ENCODE peak calls at places on chromosomes 11 and 22, in seven cellular contexts. One of them, this sample, is unnamed.

GRCh38 chr11:2445948-2446551 is 1.2 kb downstream of the KCNQ1 start:
- DNase-seq in tibial nerve: no peak
- DNase-seq in A549: no peak
- DNase-seq in SK-N-SH: peak; percentile 54
- DNase-seq in ovary: peak; percentile 13
- DNase-seq in sigmoid colon: no peak
- DNase-seq in stomach: peak; percentile 87
- DNase-seq in this sample: peak; percentile 58

GRCh38 chr22:35043251-35043931 is 22.6 kb upstream of the ISX start:
- DNase-seq in sigmoid colon: no peak
- DNase-seq in A549: no peak
- DNase-seq in stomach: no peak
- DNase-seq in SK-N-SH: no peak
- DNase-seq in ovary: no peak
- DNase-seq in tibial nerve: no peak
- DNase-seq in this sample: peak; percentile 57

GRCh38 chr22:21677606-21678443 is 12.0 kb downstream of the PPIL2 start:
- DNase-seq in stomach: no peak
- DNase-seq in sigmoid colon: no peak
- DNase-seq in ovary: no peak
- DNase-seq in SK-N-SH: no peak
- DNase-seq in tibial nerve: no peak
- DNase-seq in A549: no peak
- DNase-seq in this sample: no peak

GRCh38 chr22:25148149-25148691 is 51.4 kb upstream of the CRYBB3 start:
- DNase-seq in SK-N-SH: no peak
- DNase-seq in ovary: no peak
- DNase-seq in stomach: peak; percentile 66
- DNase-seq in A549: no peak
- DNase-seq in sigmoid colon: peak; percentile 80
- DNase-seq in tibial nerve: no peak
- DNase-seq in this sample: peak; percentile 81

GRCh38 chr11:8640305-8640932 is 42.0 kb downstream of the TRIM66 start:
- DNase-seq in SK-N-SH: no peak
- DNase-seq in stomach: no peak
- DNase-seq in A549: no peak
- DNase-seq in tibial nerve: no peak
- DNase-seq in sigmoid colon: no peak
- DNase-seq in ovary: no peak
- DNase-seq in this sample: no peak

GRCh38 chr11:133821776-133822175 is 23.5 kb downstream of the SPATA19 start:
- DNase-seq in ovary: no peak
- DNase-seq in stomach: peak; percentile 65
- DNase-seq in sigmoid colon: no peak
- DNase-seq in SK-N-SH: peak; percentile 66
- DNase-seq in tibial nerve: no peak
- DNase-seq in A549: peak; percentile 47
- DNase-seq in this sample: peak; percentile 20

GRCh38 chr11:123454060-123454651 is 24.1 kb downstream of the GRAMD1B start:
- DNase-seq in ovary: no peak
- DNase-seq in A549: peak; percentile 97
- DNase-seq in sigmoid colon: no peak
- DNase-seq in stomach: no peak
- DNase-seq in SK-N-SH: no peak
- DNase-seq in tibial nerve: no peak
- DNase-seq in this sample: peak; percentile 24

GRCh38 chr22:32606181-32606580 is 131.6 kb downstream of the FBXO7 start:
- DNase-seq in stomach: no peak
- DNase-seq in ovary: no peak
- DNase-seq in sigmoid colon: no peak
- DNase-seq in tibial nerve: no peak
- DNase-seq in SK-N-SH: no peak
- DNase-seq in A549: no peak
- DNase-seq in this sample: no peak

GRCh38 chr11:2530855-2531200 is 86.0 kb downstream of the KCNQ1 start:
- DNase-seq in stomach: no peak
- DNase-seq in sigmoid colon: peak; percentile 63
- DNase-seq in tibial nerve: no peak
- DNase-seq in SK-N-SH: no peak
- DNase-seq in ovary: peak; percentile 15
- DNase-seq in A549: no peak
- DNase-seq in this sample: peak; percentile 4

GRCh38 chr22:46418827-46419226 is 83.3 kb downstream of the TRMU start:
- DNase-seq in stomach: no peak
- DNase-seq in sigmoid colon: no peak
- DNase-seq in ovary: no peak
- DNase-seq in A549: no peak
- DNase-seq in SK-N-SH: peak; percentile 78
- DNase-seq in tibial nerve: no peak
- DNase-seq in this sample: no peak

GRCh38 chr22:48146426-48146825 is 1384.0 kb downstream of the TBC1D22A start:
- DNase-seq in tibial nerve: no peak
- DNase-seq in sigmoid colon: no peak
- DNase-seq in ovary: no peak
- DNase-seq in SK-N-SH: no peak
- DNase-seq in stomach: no peak
- DNase-seq in A549: no peak
- DNase-seq in this sample: no peak

GRCh38 chr11:132177106-132177505 is 806.7 kb downstream of the NTM start:
- DNase-seq in A549: no peak
- DNase-seq in ovary: no peak
- DNase-seq in sigmoid colon: no peak
- DNase-seq in tibial nerve: no peak
- DNase-seq in stomach: no peak
- DNase-seq in SK-N-SH: no peak
- DNase-seq in this sample: no peak

GRCh38 chr11:130403301-130403804 is 25.1 kb downstream of the ADAMTS8 start:
- DNase-seq in stomach: no peak
- DNase-seq in tibial nerve: no peak
- DNase-seq in SK-N-SH: no peak
- DNase-seq in A549: no peak
- DNase-seq in ovary: peak; percentile 33
- DNase-seq in sigmoid colon: peak; percentile 91
- DNase-seq in this sample: peak; percentile 44

GRCh38 chr11:61904539-61905048 is 12.8 kb downstream of the RAB3IL1 start:
- DNase-seq in ovary: no peak
- DNase-seq in stomach: peak; percentile 81
- DNase-seq in SK-N-SH: no peak
- DNase-seq in tibial nerve: no peak
- DNase-seq in A549: no peak
- DNase-seq in sigmoid colon: no peak
- DNase-seq in this sample: no peak

GRCh38 chr22:27397948-27398330 is 403.6 kb downstream of the MN1 start:
- DNase-seq in SK-N-SH: no peak
- DNase-seq in A549: no peak
- DNase-seq in sigmoid colon: peak; percentile 91
- DNase-seq in stomach: peak; percentile 30
- DNase-seq in tibial nerve: no peak
- DNase-seq in ovary: peak; percentile 68
- DNase-seq in this sample: peak; percentile 26

GRCh38 chr11:84144531-84144930 is 858.4 kb upstream of the CCDC90B start:
- DNase-seq in A549: no peak
- DNase-seq in stomach: no peak
- DNase-seq in sigmoid colon: no peak
- DNase-seq in SK-N-SH: no peak
- DNase-seq in ovary: no peak
- DNase-seq in tibial nerve: no peak
- DNase-seq in this sample: no peak

GRCh38 chr11:36037031-36037430 is 93.2 kb downstream of the LDLRAD3 start:
- DNase-seq in tibial nerve: no peak
- DNase-seq in ovary: no peak
- DNase-seq in SK-N-SH: no peak
- DNase-seq in stomach: no peak
- DNase-seq in A549: no peak
- DNase-seq in sigmoid colon: no peak
- DNase-seq in this sample: no peak

GRCh38 chr11:100956321-100956720 is 173.3 kb downstream of the PGR start:
- DNase-seq in stomach: no peak
- DNase-seq in tibial nerve: no peak
- DNase-seq in A549: no peak
- DNase-seq in SK-N-SH: no peak
- DNase-seq in ovary: no peak
- DNase-seq in sigmoid colon: no peak
- DNase-seq in this sample: no peak
- TF ChIP-seq EP300 in stomach: no peak
- TF ChIP-seq EP300 in tibial nerve: no peak
- TF ChIP-seq EP300 in A549: no peak
- TF ChIP-seq EP300 in SK-N-SH: no peak
- TF ChIP-seq EP300 in ovary: no peak
- TF ChIP-seq EP300 in sigmoid colon: no peak
- TF ChIP-seq EP300 in this sample: no peak

GRCh38 chr11:118715837-118716260 is 36.4 kb upstream of the TREH start:
- DNase-seq in SK-N-SH: no peak
- DNase-seq in tibial nerve: no peak
- DNase-seq in ovary: no peak
- DNase-seq in sigmoid colon: no peak
- DNase-seq in stomach: no peak
- DNase-seq in A549: no peak
- DNase-seq in this sample: no peak
- TF ChIP-seq CTCF in SK-N-SH: no peak
- TF ChIP-seq CTCF in tibial nerve: no peak
- TF ChIP-seq CTCF in ovary: no peak
- TF ChIP-seq CTCF in sigmoid colon: no peak
- TF ChIP-seq CTCF in stomach: no peak
- TF ChIP-seq CTCF in A549: no peak
- TF ChIP-seq CTCF in this sample: no peak

GRCh38 chr11:112297248-112297866 is 36.7 kb upstream of the PLET1 start:
- DNase-seq in sigmoid colon: no peak
- DNase-seq in stomach: no peak
- DNase-seq in tibial nerve: no peak
- DNase-seq in ovary: no peak
- DNase-seq in SK-N-SH: no peak
- DNase-seq in A549: no peak
- DNase-seq in this sample: no peak
- H3K27ac ChIP-seq in sigmoid colon: no peak overlapping the region
- H3K27ac ChIP-seq in stomach: no peak overlapping the region
- H3K27ac ChIP-seq in tibial nerve: no peak overlapping the region
- H3K27ac ChIP-seq in ovary: no peak overlapping the region
- H3K27ac ChIP-seq in SK-N-SH: no peak overlapping the region
- H3K27ac ChIP-seq in A549: no peak overlapping the region
- H3K27ac ChIP-seq in this sample: no peak overlapping the region

GRCh38 chr11:94681852-94682251 is 86.3 kb upstream of the AMOTL1 start:
- DNase-seq in ovary: no peak
- DNase-seq in tibial nerve: no peak
- DNase-seq in SK-N-SH: no peak
- DNase-seq in sigmoid colon: no peak
- DNase-seq in stomach: no peak
- DNase-seq in A549: no peak
- DNase-seq in this sample: no peak

GRCh38 chr11:94678236-94678635 is 89.9 kb upstream of the AMOTL1 start:
- DNase-seq in stomach: no peak
- DNase-seq in tibial nerve: no peak
- DNase-seq in sigmoid colon: no peak
- DNase-seq in SK-N-SH: no peak
- DNase-seq in A549: no peak
- DNase-seq in ovary: no peak
- DNase-seq in this sample: no peak

GRCh38 chr11:94678901-94679300 is 89.3 kb upstream of the AMOTL1 start:
- DNase-seq in tibial nerve: no peak
- DNase-seq in ovary: no peak
- DNase-seq in SK-N-SH: no peak
- DNase-seq in A549: no peak
- DNase-seq in sigmoid colon: no peak
- DNase-seq in stomach: no peak
- DNase-seq in this sample: no peak

GRCh38 chr11:94680426-94680825 is 87.7 kb upstream of the AMOTL1 start:
- DNase-seq in SK-N-SH: no peak
- DNase-seq in tibial nerve: no peak
- DNase-seq in stomach: no peak
- DNase-seq in ovary: no peak
- DNase-seq in sigmoid colon: no peak
- DNase-seq in A549: no peak
- DNase-seq in this sample: no peak

DNA sequence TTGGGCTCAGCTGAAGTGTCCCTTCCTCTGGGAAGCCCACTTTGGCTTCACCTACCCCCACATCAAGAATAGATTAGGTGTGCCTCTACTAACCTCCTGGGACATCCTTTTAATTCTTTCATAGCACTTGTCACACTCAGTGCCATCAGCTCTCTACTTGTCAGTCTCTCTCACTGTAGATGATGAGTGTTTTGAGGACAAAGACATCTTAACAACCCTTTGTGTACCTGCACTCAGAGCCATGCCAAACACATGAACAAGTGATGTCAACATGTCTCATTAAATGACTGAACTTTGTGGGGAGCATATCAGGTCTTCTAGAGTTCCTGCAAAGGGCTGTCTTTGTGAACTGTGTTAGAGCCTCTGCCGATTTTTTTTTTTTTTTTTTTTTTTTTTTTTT is 87.0 kb upstream of the AMOTL1 start:
- DNase-seq in A549: no peak
- DNase-seq in SK-N-SH: no peak
- DNase-seq in ovary: no peak
- DNase-seq in sigmoid colon: no peak
- DNase-seq in stomach: no peak
- DNase-seq in tibial nerve: no peak
- DNase-seq in this sample: no peak
- TF ChIP-seq EP300 in A549: no peak
- TF ChIP-seq EP300 in SK-N-SH: no peak
- TF ChIP-seq EP300 in ovary: no peak
- TF ChIP-seq EP300 in sigmoid colon: no peak
- TF ChIP-seq EP300 in stomach: no peak
- TF ChIP-seq EP300 in tibial nerve: no peak
- TF ChIP-seq EP300 in this sample: no peak

This sample was measured in transverse colon.